ENCODE peak calls at places on chromosomes 4 and X, in seven cellular contexts. One of them, this sample, is unnamed.

GRCh38 chr4:98786866-98787265 is 128.5 kb upstream of the TSPAN5 start:
- DNase-seq in NB4: peak
- DNase-seq in left lung: no peak
- DNase-seq in sigmoid colon: no peak
- DNase-seq in lower leg skin: no peak
- DNase-seq in lung: no peak
- DNase-seq in fibroblast of lung: no peak
- DNase-seq in this sample: no peak

GRCh38 chr4:23022032-23022431 is 329.3 kb downstream of the GBA3 start:
- DNase-seq in lower leg skin: no peak
- DNase-seq in NB4: no peak
- DNase-seq in sigmoid colon: no peak
- DNase-seq in fibroblast of lung: peak
- DNase-seq in left lung: no peak
- DNase-seq in lung: no peak
- DNase-seq in this sample: no peak

GRCh38 chrX:148441387-148441786 is 59.0 kb upstream of the AFF2 start:
- DNase-seq in fibroblast of lung: no peak
- DNase-seq in left lung: no peak
- DNase-seq in NB4: no peak
- DNase-seq in sigmoid colon: no peak
- DNase-seq in lung: no peak
- DNase-seq in lower leg skin: no peak
- DNase-seq in this sample: no peak

GRCh38 chr4:85879518-85879917 is 404.6 kb downstream of the ARHGAP24 start:
- DNase-seq in lung: no peak
- DNase-seq in sigmoid colon: no peak
- DNase-seq in lower leg skin: no peak
- DNase-seq in NB4: no peak
- DNase-seq in left lung: no peak
- DNase-seq in fibroblast of lung: no peak
- DNase-seq in this sample: no peak

GRCh38 chrX:137041329-137041728 is 7.5 kb upstream of the GPR101 start:
- DNase-seq in NB4: no peak
- DNase-seq in lower leg skin: no peak
- DNase-seq in sigmoid colon: no peak
- DNase-seq in fibroblast of lung: no peak
- DNase-seq in lung: no peak
- DNase-seq in left lung: no peak
- DNase-seq in this sample: no peak

GRCh38 chrX:41045960-41046567 is 39.2 kb upstream of the USP9X start:
- DNase-seq in fibroblast of lung: no peak
- DNase-seq in left lung: no peak
- DNase-seq in NB4: no peak
- DNase-seq in lower leg skin: no peak
- DNase-seq in sigmoid colon: peak
- DNase-seq in lung: no peak
- DNase-seq in this sample: no peak

GRCh38 chr4:185657699-185658098 is 122.4 kb upstream of the PDLIM3 start:
- DNase-seq in fibroblast of lung: peak
- DNase-seq in left lung: no peak
- DNase-seq in sigmoid colon: no peak
- DNase-seq in lower leg skin: no peak
- DNase-seq in lung: no peak
- DNase-seq in NB4: no peak
- DNase-seq in this sample: no peak

GRCh38 chr4:111798840-111799239 is 346.4 kb upstream of the FAM241A start:
- DNase-seq in NB4: no peak
- DNase-seq in left lung: no peak
- DNase-seq in fibroblast of lung: no peak
- DNase-seq in lung: no peak
- DNase-seq in lower leg skin: no peak
- DNase-seq in sigmoid colon: no peak
- DNase-seq in this sample: no peak

GRCh38 chr4:986949-987688 is at the start of gene IDUA:
- DNase-seq in fibroblast of lung: peak
- DNase-seq in sigmoid colon: peak
- DNase-seq in lung: peak
- DNase-seq in left lung: peak
- DNase-seq in lower leg skin: peak
- DNase-seq in NB4: peak
- DNase-seq in this sample: peak

GRCh38 chr4:90543419-90544170 is 416.4 kb downstream of the CCSER1 start:
- DNase-seq in lung: no peak
- DNase-seq in lower leg skin: no peak
- DNase-seq in left lung: no peak
- DNase-seq in fibroblast of lung: no peak
- DNase-seq in NB4: no peak
- DNase-seq in sigmoid colon: no peak
- DNase-seq in this sample: no peak

GRCh38 chr4:140239311-140239710 is 85.3 kb upstream of the MAML3 start:
- DNase-seq in lung: no peak
- DNase-seq in fibroblast of lung: no peak
- DNase-seq in NB4: no peak
- DNase-seq in lower leg skin: no peak
- DNase-seq in left lung: no peak
- DNase-seq in sigmoid colon: no peak
- DNase-seq in this sample: no peak

GRCh38 chrX:111365770-111366325 is 46.1 kb downstream of the DCX start:
- DNase-seq in NB4: no peak
- DNase-seq in lower leg skin: no peak
- DNase-seq in fibroblast of lung: no peak
- DNase-seq in lung: no peak
- DNase-seq in sigmoid colon: no peak
- DNase-seq in left lung: no peak
- DNase-seq in this sample: no peak

GRCh38 chrX:71565634-71566033 is 12.6 kb upstream of the GCNA start:
- DNase-seq in lung: no peak
- DNase-seq in fibroblast of lung: no peak
- DNase-seq in sigmoid colon: no peak
- DNase-seq in left lung: no peak
- DNase-seq in lower leg skin: no peak
- DNase-seq in NB4: no peak
- DNase-seq in this sample: no peak

GRCh38 chr4:10619220-10619619 is 65.3 kb downstream of the CLNK start:
- DNase-seq in lower leg skin: no peak
- DNase-seq in left lung: no peak
- DNase-seq in fibroblast of lung: peak
- DNase-seq in NB4: no peak
- DNase-seq in lung: no peak
- DNase-seq in sigmoid colon: no peak
- DNase-seq in this sample: no peak

GRCh38 chrX:123728001-123728400 is 4.9 kb downstream of the THOC2 start:
- DNase-seq in lower leg skin: no peak
- DNase-seq in sigmoid colon: no peak
- DNase-seq in NB4: no peak
- DNase-seq in fibroblast of lung: no peak
- DNase-seq in lung: no peak
- DNase-seq in left lung: no peak
- DNase-seq in this sample: no peak

GRCh38 chr4:56261027-56261426 is 126.3 kb downstream of the AASDH start:
- DNase-seq in lung: no peak
- DNase-seq in fibroblast of lung: no peak
- DNase-seq in sigmoid colon: no peak
- DNase-seq in left lung: no peak
- DNase-seq in lower leg skin: no peak
- DNase-seq in NB4: no peak
- DNase-seq in this sample: peak

GRCh38 chrX:102746134-102746584 is 25.6 kb downstream of the GPRASP3 start:
- DNase-seq in sigmoid colon: peak
- DNase-seq in fibroblast of lung: peak
- DNase-seq in lung: no peak
- DNase-seq in left lung: peak
- DNase-seq in NB4: no peak
- DNase-seq in lower leg skin: peak
- DNase-seq in this sample: no peak

GRCh38 chr4:145909773-145910172 is 28.9 kb downstream of the ZNF827 start:
- DNase-seq in lung: peak
- DNase-seq in fibroblast of lung: no peak
- DNase-seq in NB4: no peak
- DNase-seq in left lung: no peak
- DNase-seq in sigmoid colon: no peak
- DNase-seq in lower leg skin: no peak
- DNase-seq in this sample: no peak

GRCh38 chr4:77045490-77045889 is 30.3 kb downstream of the CCNI start:
- DNase-seq in NB4: peak
- DNase-seq in lung: no peak
- DNase-seq in left lung: no peak
- DNase-seq in fibroblast of lung: peak
- DNase-seq in lower leg skin: no peak
- DNase-seq in sigmoid colon: no peak
- DNase-seq in this sample: no peak

GRCh38 chrX:20231598-20231997 is 35.1 kb downstream of the RPS6KA3 start:
- DNase-seq in lower leg skin: no peak
- DNase-seq in fibroblast of lung: peak
- DNase-seq in lung: no peak
- DNase-seq in sigmoid colon: no peak
- DNase-seq in NB4: no peak
- DNase-seq in left lung: no peak
- DNase-seq in this sample: no peak

GRCh38 chrX:108437789-108438623 is at the start of gene COL4A6:
- DNase-seq in sigmoid colon: no peak
- DNase-seq in left lung: no peak
- DNase-seq in fibroblast of lung: no peak
- DNase-seq in NB4: peak
- DNase-seq in lung: no peak
- DNase-seq in lower leg skin: no peak
- DNase-seq in this sample: no peak

GRCh38 chr4:161393614-161394013 is 770.2 kb downstream of the FSTL5 start:
- DNase-seq in left lung: no peak
- DNase-seq in fibroblast of lung: no peak
- DNase-seq in lung: no peak
- DNase-seq in NB4: no peak
- DNase-seq in lower leg skin: no peak
- DNase-seq in sigmoid colon: no peak
- DNase-seq in this sample: no peak

GRCh38 chr4:114041117-114041475 is 61.6 kb upstream of the ARSJ start:
- DNase-seq in left lung: no peak
- DNase-seq in sigmoid colon: no peak
- DNase-seq in lower leg skin: no peak
- DNase-seq in NB4: no peak
- DNase-seq in lung: no peak
- DNase-seq in fibroblast of lung: peak
- DNase-seq in this sample: no peak

DNA sequence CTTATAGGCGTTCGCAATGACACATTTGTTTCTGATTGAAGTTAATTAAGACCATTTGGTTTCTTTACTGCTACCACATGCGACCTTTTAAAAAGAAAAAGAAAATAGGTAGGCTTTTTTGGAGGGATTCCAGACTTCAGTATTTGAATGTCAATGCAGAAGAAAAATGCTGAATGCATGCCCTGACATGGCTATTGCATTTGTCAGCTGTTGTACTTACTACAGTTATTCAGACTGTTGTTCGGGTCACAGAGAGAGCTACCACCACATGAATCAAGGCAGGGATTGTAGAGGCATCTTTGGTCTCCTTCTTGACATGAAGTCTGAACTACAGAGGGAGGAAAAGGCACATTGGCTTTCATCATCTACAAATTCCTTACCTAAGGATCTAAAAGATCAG is 163.7 kb downstream of the CORIN start:
- DNase-seq in NB4: no peak
- DNase-seq in sigmoid colon: no peak
- DNase-seq in lower leg skin: no peak
- DNase-seq in left lung: no peak
- DNase-seq in lung: no peak
- DNase-seq in fibroblast of lung: no peak
- DNase-seq in this sample: no peak
- H3K4me3 ChIP-seq in NB4: no peak
- H3K4me3 ChIP-seq in sigmoid colon: no peak
- H3K4me3 ChIP-seq in lower leg skin: no peak
- H3K4me3 ChIP-seq in left lung: no peak
- H3K4me3 ChIP-seq in lung: no peak
- H3K4me3 ChIP-seq in fibroblast of lung: no peak
- H3K4me3 ChIP-seq in this sample: no peak

GRCh38 chr4:72446353-72447055 is 122.5 kb downstream of the ADAMTS3 start:
- DNase-seq in sigmoid colon: no peak
- DNase-seq in NB4: no peak
- DNase-seq in lung: no peak
- DNase-seq in left lung: no peak
- DNase-seq in lower leg skin: no peak
- DNase-seq in fibroblast of lung: peak
- DNase-seq in this sample: no peak

GRCh38 chr4:72440404-72440803 is 128.6 kb downstream of the ADAMTS3 start:
- DNase-seq in left lung: no peak
- DNase-seq in fibroblast of lung: no peak
- DNase-seq in lung: no peak
- DNase-seq in sigmoid colon: no peak
- DNase-seq in lower leg skin: no peak
- DNase-seq in NB4: no peak
- DNase-seq in this sample: no peak

GRCh38 chr4:72442715-72443114 is 126.3 kb downstream of the ADAMTS3 start:
- DNase-seq in lung: no peak
- DNase-seq in lower leg skin: no peak
- DNase-seq in fibroblast of lung: peak
- DNase-seq in NB4: no peak
- DNase-seq in left lung: no peak
- DNase-seq in sigmoid colon: no peak
- DNase-seq in this sample: no peak

GRCh38 chr4:72442147-72442546 is 126.9 kb downstream of the ADAMTS3 start:
- DNase-seq in left lung: no peak
- DNase-seq in lung: no peak
- DNase-seq in NB4: no peak
- DNase-seq in sigmoid colon: no peak
- DNase-seq in fibroblast of lung: no peak
- DNase-seq in lower leg skin: no peak
- DNase-seq in this sample: no peak

DNA sequence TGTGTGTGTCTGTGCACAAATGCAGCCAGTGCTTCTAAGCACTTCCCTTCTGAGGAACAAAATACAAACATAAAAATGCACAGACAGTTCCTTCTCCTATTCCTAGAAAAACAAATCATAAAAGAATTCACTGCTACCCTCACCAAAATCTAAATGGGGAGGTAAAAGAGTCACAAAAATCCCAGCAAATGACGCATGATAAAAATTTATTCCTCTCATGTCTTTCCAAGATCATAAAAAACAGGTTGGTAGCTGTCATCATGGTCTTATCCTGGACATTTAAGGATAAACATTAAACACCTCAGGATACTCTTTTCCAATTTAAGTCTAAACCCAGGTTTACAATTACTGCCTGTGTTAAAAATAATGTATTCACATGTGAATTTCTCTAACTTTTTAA is 124.9 kb downstream of the ADAMTS3 start:
- DNase-seq in sigmoid colon: no peak
- DNase-seq in lower leg skin: no peak
- DNase-seq in NB4: no peak
- DNase-seq in left lung: no peak
- DNase-seq in lung: no peak
- DNase-seq in fibroblast of lung: no peak
- DNase-seq in this sample: no peak
- TF ChIP-seq CTCF in sigmoid colon: no peak
- TF ChIP-seq CTCF in lower leg skin: no peak
- TF ChIP-seq CTCF in NB4: no peak
- TF ChIP-seq CTCF in left lung: no peak
- TF ChIP-seq CTCF in lung: no peak
- TF ChIP-seq CTCF in fibroblast of lung: no peak
- TF ChIP-seq CTCF in this sample: no peak

GRCh38 chr4:165294907-165295306 is 32.6 kb upstream of the MSMO1 start:
- DNase-seq in left lung: no peak
- DNase-seq in lung: no peak
- DNase-seq in NB4: no peak
- DNase-seq in sigmoid colon: no peak
- DNase-seq in lower leg skin: no peak
- DNase-seq in fibroblast of lung: no peak
- DNase-seq in this sample: peak
- H3K4me3 ChIP-seq in left lung: no peak
- H3K4me3 ChIP-seq in lung: no peak
- H3K4me3 ChIP-seq in NB4: no peak
- H3K4me3 ChIP-seq in sigmoid colon: no peak
- H3K4me3 ChIP-seq in lower leg skin: no peak
- H3K4me3 ChIP-seq in fibroblast of lung: no peak
- H3K4me3 ChIP-seq in this sample: peak

GRCh38 chr4:143085224-143085623 is 99.5 kb upstream of the USP38 start:
- DNase-seq in NB4: peak
- DNase-seq in fibroblast of lung: no peak
- DNase-seq in left lung: no peak
- DNase-seq in sigmoid colon: no peak
- DNase-seq in lung: no peak
- DNase-seq in lower leg skin: no peak
- DNase-seq in this sample: no peak
- TF ChIP-seq CTCF in NB4: no peak
- TF ChIP-seq CTCF in fibroblast of lung: no peak
- TF ChIP-seq CTCF in left lung: no peak
- TF ChIP-seq CTCF in sigmoid colon: no peak
- TF ChIP-seq CTCF in lung: no peak
- TF ChIP-seq CTCF in lower leg skin: no peak
- TF ChIP-seq CTCF in this sample: no peak